ENCODE peak calls at places on chromosomes 11 and 22, in five cellular contexts. L, Z, G, Q and Y are unnamed samples.

GRCh38 chr22:46099740-46100139 is 50.6 kb upstream of the PPARA start:
- DNase-seq in L (no peak), Z (no peak), G (no peak), Q (no peak), Y (no peak)

GRCh38 chr11:114082767-114083181 is 23.3 kb downstream of the ZBTB16 start:
- DNase-seq in L (no peak), Z (no peak), G (no peak), Q (no peak), Y (peak)

GRCh38 chr11:94706211-94706610 is 61.9 kb upstream of the AMOTL1 start:
- DNase-seq in L (no peak), Z (no peak), G (no peak), Q (no peak), Y (no peak)

GRCh38 chr11:71996946-71997345 is 1.8 kb upstream of the IL18BP start:
- DNase-seq in L (no peak), Z (no peak), G (no peak), Q (no peak), Y (no peak)

GRCh38 chr11:73974611-73975478 is 7.8 kb downstream of the UCP2 start:
- DNase-seq in L (no peak), Z (no peak), G (no peak), Q (no peak), Y (no peak)

GRCh38 chr22:35938226-35938625 is 90.4 kb downstream of the RBFOX2 start:
- DNase-seq in L (no peak), Z (no peak), G (no peak), Q (no peak), Y (no peak)

GRCh38 chr22:35521358-35522264 is 19.0 kb upstream of the RASD2 start:
- DNase-seq in L (no peak), Z (no peak), G (no peak), Q (no peak), Y (no peak)

GRCh38 chr22:40345801-40346177 is 511 bp upstream of the ADSL start:
- DNase-seq in L (no peak), Z (no peak), G (no peak), Q (peak), Y (no peak)

GRCh38 chr11:18235394-18235926 is 1.1 kb downstream of the SAA4 start:
- DNase-seq in L (no peak), Z (no peak), G (no peak), Q (no peak), Y (no peak)

GRCh38 chr11:70555092-70555491 is 156.8 kb downstream of the CTTN start:
- DNase-seq in L (no peak), Z (no peak), G (no peak), Q (no peak), Y (no peak)

GRCh38 chr11:119782021-119782420 is 53.0 kb upstream of the NECTIN1 start:
- DNase-seq in L (no peak), Z (no peak), G (no peak), Q (no peak), Y (no peak)

GRCh38 chr22:46365166-46365624 is 29.7 kb downstream of the TRMU start:
- DNase-seq in L (no peak), Z (no peak), G (no peak), Q (no peak), Y (no peak)

GRCh38 chr11:9815486-9816136 is 151.7 kb downstream of the SWAP70 start:
- DNase-seq in L (no peak), Z (no peak), G (no peak), Q (no peak), Y (no peak)

GRCh38 chr11:86955111-86955673 is at the start of gene FZD4:
- DNase-seq in L (peak), Z (peak), G (no peak), Q (peak), Y (peak)

GRCh38 chr11:10856689-10857603 is 907 bp downstream of the ZBED5 start:
- DNase-seq in L (no peak), Z (no peak), G (peak), Q (peak), Y (no peak)

GRCh38 chr11:68848429-68848828 is 6.7 kb upstream of the CPT1A start:
- DNase-seq in L (no peak), Z (no peak), G (no peak), Q (no peak), Y (no peak)

GRCh38 chr11:79663012-79663411 is 222.2 kb upstream of the TENM4 start:
- DNase-seq in L (no peak), Z (no peak), G (no peak), Q (no peak), Y (no peak)